ENCODE peak calls at places on chromosomes 2 and 18, in eight cellular contexts. One of them, this sample, is unnamed.
A peak's percentile ranks its signal among the peaks of the same experiment; 100 is the strongest.

GRCh38 chr2:100537918-100538317 is 24.9 kb upstream of the PDCL3 start:
- DNase-seq in HCT116: no peak
- DNase-seq in choroid plexus epithelial cell: no peak
- DNase-seq in CD4-positive, CD25-positive, alpha-beta regulatory T cell: no peak
- DNase-seq in epithelial cell of esophagus: no peak
- DNase-seq in HFF-Myc: no peak
- DNase-seq in neuronal stem cell: no peak
- DNase-seq in GM23338: peak; percentile 62
- DNase-seq in this sample: no peak

GRCh38 chr2:1518891-1519530 is 105.7 kb downstream of the TPO start:
- DNase-seq in HCT116: no peak
- DNase-seq in choroid plexus epithelial cell: peak; percentile 67
- DNase-seq in CD4-positive, CD25-positive, alpha-beta regulatory T cell: no peak
- DNase-seq in epithelial cell of esophagus: no peak
- DNase-seq in HFF-Myc: no peak
- DNase-seq in neuronal stem cell: no peak
- DNase-seq in GM23338: no peak
- DNase-seq in this sample: peak; percentile 9

GRCh38 chr2:196329959-196330358 is 158.6 kb upstream of the STK17B start:
- DNase-seq in HCT116: no peak
- DNase-seq in choroid plexus epithelial cell: no peak
- DNase-seq in CD4-positive, CD25-positive, alpha-beta regulatory T cell: no peak
- DNase-seq in epithelial cell of esophagus: no peak
- DNase-seq in HFF-Myc: no peak
- DNase-seq in neuronal stem cell: no peak
- DNase-seq in GM23338: no peak
- DNase-seq in this sample: no peak

GRCh38 chr18:63518178-63519012 is 23.8 kb upstream of the SERPINB12 start:
- DNase-seq in HCT116: peak; percentile 78
- DNase-seq in choroid plexus epithelial cell: peak; percentile 84
- DNase-seq in CD4-positive, CD25-positive, alpha-beta regulatory T cell: peak; percentile 72
- DNase-seq in epithelial cell of esophagus: peak; percentile 80
- DNase-seq in HFF-Myc: peak; percentile 56
- DNase-seq in neuronal stem cell: peak; percentile 84
- DNase-seq in GM23338: peak; percentile 95
- DNase-seq in this sample: peak; percentile 76

GRCh38 chr18:10353791-10354190 is 100.6 kb upstream of the APCDD1 start:
- DNase-seq in HCT116: no peak
- DNase-seq in choroid plexus epithelial cell: peak; percentile 65
- DNase-seq in CD4-positive, CD25-positive, alpha-beta regulatory T cell: no peak
- DNase-seq in epithelial cell of esophagus: peak; percentile 74
- DNase-seq in HFF-Myc: peak; percentile 83
- DNase-seq in neuronal stem cell: no peak
- DNase-seq in GM23338: no peak
- DNase-seq in this sample: peak; percentile 72

GRCh38 chr2:60804473-60804872 is 48.4 kb downstream of the PAPOLG start:
- DNase-seq in HCT116: no peak
- DNase-seq in choroid plexus epithelial cell: no peak
- DNase-seq in CD4-positive, CD25-positive, alpha-beta regulatory T cell: no peak
- DNase-seq in epithelial cell of esophagus: no peak
- DNase-seq in HFF-Myc: no peak
- DNase-seq in neuronal stem cell: no peak
- DNase-seq in GM23338: no peak
- DNase-seq in this sample: no peak

GRCh38 chr2:191533693-191534175 is 144.2 kb upstream of the NABP1 start:
- DNase-seq in HCT116: no peak
- DNase-seq in choroid plexus epithelial cell: peak; percentile 28
- DNase-seq in CD4-positive, CD25-positive, alpha-beta regulatory T cell: no peak
- DNase-seq in epithelial cell of esophagus: peak; percentile 31
- DNase-seq in HFF-Myc: no peak
- DNase-seq in neuronal stem cell: no peak
- DNase-seq in GM23338: no peak
- DNase-seq in this sample: no peak

GRCh38 chr2:162967137-162967536 is 128.6 kb upstream of the KCNH7 start:
- DNase-seq in HCT116: no peak
- DNase-seq in choroid plexus epithelial cell: no peak
- DNase-seq in CD4-positive, CD25-positive, alpha-beta regulatory T cell: no peak
- DNase-seq in epithelial cell of esophagus: peak; percentile 1
- DNase-seq in HFF-Myc: no peak
- DNase-seq in neuronal stem cell: no peak
- DNase-seq in GM23338: no peak
- DNase-seq in this sample: no peak

GRCh38 chr2:890791-891190 is 59.9 kb upstream of the SNTG2 start:
- DNase-seq in HCT116: no peak
- DNase-seq in choroid plexus epithelial cell: no peak
- DNase-seq in CD4-positive, CD25-positive, alpha-beta regulatory T cell: no peak
- DNase-seq in epithelial cell of esophagus: no peak
- DNase-seq in HFF-Myc: peak; percentile 12
- DNase-seq in neuronal stem cell: no peak
- DNase-seq in GM23338: no peak
- DNase-seq in this sample: no peak

GRCh38 chr2:65483763-65484162 is 51.4 kb upstream of the SPRED2 start:
- DNase-seq in HCT116: no peak
- DNase-seq in choroid plexus epithelial cell: no peak
- DNase-seq in CD4-positive, CD25-positive, alpha-beta regulatory T cell: no peak
- DNase-seq in epithelial cell of esophagus: no peak
- DNase-seq in HFF-Myc: no peak
- DNase-seq in neuronal stem cell: no peak
- DNase-seq in GM23338: no peak
- DNase-seq in this sample: no peak

GRCh38 chr18:62518460-62519375 is 4.1 kb upstream of the ZCCHC2 start:
- DNase-seq in HCT116: no peak
- DNase-seq in choroid plexus epithelial cell: no peak
- DNase-seq in CD4-positive, CD25-positive, alpha-beta regulatory T cell: no peak
- DNase-seq in epithelial cell of esophagus: no peak
- DNase-seq in HFF-Myc: no peak
- DNase-seq in neuronal stem cell: no peak
- DNase-seq in GM23338: no peak
- DNase-seq in this sample: peak; percentile 36

DNA sequence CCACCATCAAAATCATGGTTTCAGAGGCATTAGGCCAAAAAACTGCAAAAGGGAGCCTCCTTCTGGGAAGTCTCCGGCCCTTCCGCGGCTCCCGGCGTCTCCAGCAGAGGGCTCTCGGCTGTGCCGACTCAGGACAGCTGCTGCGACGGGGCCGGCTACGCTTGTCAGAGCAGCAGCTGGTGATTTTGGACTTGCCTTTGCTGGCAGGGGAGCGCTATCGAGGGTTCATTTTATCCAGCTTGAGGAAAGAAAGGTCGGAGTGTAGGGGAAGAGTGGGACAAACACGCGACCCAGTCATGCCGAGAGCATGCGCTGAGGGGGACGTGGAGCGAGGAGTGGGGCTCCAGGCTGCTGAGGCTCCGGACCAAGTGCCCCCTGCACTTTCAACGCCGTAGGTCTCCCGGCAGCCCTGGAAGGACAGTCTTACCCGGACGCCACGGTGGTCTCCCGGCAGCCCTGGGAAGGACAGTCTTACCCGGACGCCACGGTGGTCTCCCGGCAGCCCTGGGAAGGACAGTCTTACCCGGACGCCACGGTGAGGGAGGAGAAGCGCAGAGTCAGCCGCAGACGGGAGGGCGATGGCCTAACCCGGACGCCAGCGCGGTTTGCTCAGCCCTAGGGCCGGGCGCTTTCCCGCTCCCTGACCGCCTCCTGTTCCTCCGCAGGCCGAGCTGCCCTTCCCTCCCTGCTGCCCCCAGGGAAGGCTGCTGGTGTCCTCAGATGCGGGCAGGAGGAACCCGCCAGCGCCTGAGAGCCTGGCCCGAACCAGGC is 21.7 kb downstream of the DDX18 start:
- DNase-seq in HCT116: no peak
- DNase-seq in choroid plexus epithelial cell: peak; percentile 89
- DNase-seq in CD4-positive, CD25-positive, alpha-beta regulatory T cell: peak; percentile 59
- DNase-seq in epithelial cell of esophagus: peak; percentile 76
- DNase-seq in HFF-Myc: peak; percentile 36
- DNase-seq in neuronal stem cell: peak; percentile 58
- DNase-seq in GM23338: peak; percentile 93
- DNase-seq in this sample: peak; percentile 82
- H3K4me3 ChIP-seq in HCT116: no peak overlapping the region
- H3K4me3 ChIP-seq in choroid plexus epithelial cell: peak overlapping the region; percentile 60
- H3K4me3 ChIP-seq in CD4-positive, CD25-positive, alpha-beta regulatory T cell: no peak overlapping the region
- H3K4me3 ChIP-seq in epithelial cell of esophagus: peak overlapping the region; percentile 35
- H3K4me3 ChIP-seq in HFF-Myc: peak overlapping the region; percentile 31
- H3K4me3 ChIP-seq in neuronal stem cell: peak overlapping the region; percentile 68
- H3K4me3 ChIP-seq in GM23338: peak overlapping the region; percentile 64
- H3K4me3 ChIP-seq in this sample: peak overlapping the region; percentile 42

GRCh38 chr18:55420977-55421611 is 166.9 kb downstream of the TCF4 start:
- DNase-seq in HCT116: no peak
- DNase-seq in choroid plexus epithelial cell: no peak
- DNase-seq in CD4-positive, CD25-positive, alpha-beta regulatory T cell: no peak
- DNase-seq in epithelial cell of esophagus: no peak
- DNase-seq in HFF-Myc: no peak
- DNase-seq in neuronal stem cell: no peak
- DNase-seq in GM23338: no peak
- DNase-seq in this sample: no peak
- H3K4me3 ChIP-seq in HCT116: no peak overlapping the region
- H3K4me3 ChIP-seq in choroid plexus epithelial cell: no peak overlapping the region
- H3K4me3 ChIP-seq in CD4-positive, CD25-positive, alpha-beta regulatory T cell: no peak overlapping the region
- H3K4me3 ChIP-seq in epithelial cell of esophagus: peak overlapping the region; percentile 62
- H3K4me3 ChIP-seq in HFF-Myc: peak overlapping the region; percentile 42
- H3K4me3 ChIP-seq in neuronal stem cell: no peak overlapping the region
- H3K4me3 ChIP-seq in GM23338: peak overlapping the region; percentile 17
- H3K4me3 ChIP-seq in this sample: no peak overlapping the region

GRCh38 chr2:235086481-235087184 is 134.8 kb downstream of the SH3BP4 start:
- DNase-seq in HCT116: no peak
- DNase-seq in choroid plexus epithelial cell: no peak
- DNase-seq in CD4-positive, CD25-positive, alpha-beta regulatory T cell: no peak
- DNase-seq in epithelial cell of esophagus: no peak
- DNase-seq in HFF-Myc: no peak
- DNase-seq in neuronal stem cell: no peak
- DNase-seq in GM23338: no peak
- DNase-seq in this sample: no peak

GRCh38 chr2:235091421-235091820 is 139.6 kb downstream of the SH3BP4 start:
- DNase-seq in HCT116: no peak
- DNase-seq in choroid plexus epithelial cell: no peak
- DNase-seq in CD4-positive, CD25-positive, alpha-beta regulatory T cell: no peak
- DNase-seq in epithelial cell of esophagus: no peak
- DNase-seq in HFF-Myc: no peak
- DNase-seq in neuronal stem cell: no peak
- DNase-seq in GM23338: no peak
- DNase-seq in this sample: no peak

GRCh38 chr2:235085476-235085875 is 133.7 kb downstream of the SH3BP4 start:
- DNase-seq in HCT116: no peak
- DNase-seq in choroid plexus epithelial cell: peak; percentile 44
- DNase-seq in CD4-positive, CD25-positive, alpha-beta regulatory T cell: no peak
- DNase-seq in epithelial cell of esophagus: peak; percentile 14
- DNase-seq in HFF-Myc: no peak
- DNase-seq in neuronal stem cell: no peak
- DNase-seq in GM23338: no peak
- DNase-seq in this sample: no peak

GRCh38 chr2:235088608-235089020 is 136.8 kb downstream of the SH3BP4 start:
- DNase-seq in HCT116: no peak
- DNase-seq in choroid plexus epithelial cell: peak; percentile 56
- DNase-seq in CD4-positive, CD25-positive, alpha-beta regulatory T cell: no peak
- DNase-seq in epithelial cell of esophagus: no peak
- DNase-seq in HFF-Myc: no peak
- DNase-seq in neuronal stem cell: peak; percentile 29
- DNase-seq in GM23338: no peak
- DNase-seq in this sample: no peak

GRCh38 chr2:235087812-235088607 is 136.2 kb downstream of the SH3BP4 start:
- DNase-seq in HCT116: no peak
- DNase-seq in choroid plexus epithelial cell: peak; percentile 58
- DNase-seq in CD4-positive, CD25-positive, alpha-beta regulatory T cell: no peak
- DNase-seq in epithelial cell of esophagus: no peak
- DNase-seq in HFF-Myc: no peak
- DNase-seq in neuronal stem cell: peak; percentile 27
- DNase-seq in GM23338: no peak
- DNase-seq in this sample: no peak
- H3K4me3 ChIP-seq in HCT116: no peak overlapping the region
- H3K4me3 ChIP-seq in choroid plexus epithelial cell: peak overlapping the region; percentile 35
- H3K4me3 ChIP-seq in CD4-positive, CD25-positive, alpha-beta regulatory T cell: no peak overlapping the region
- H3K4me3 ChIP-seq in epithelial cell of esophagus: no peak overlapping the region
- H3K4me3 ChIP-seq in HFF-Myc: no peak overlapping the region
- H3K4me3 ChIP-seq in neuronal stem cell: peak overlapping the region; percentile 29
- H3K4me3 ChIP-seq in GM23338: no peak overlapping the region
- H3K4me3 ChIP-seq in this sample: no peak overlapping the region

GRCh38 chr18:38963943-38964660 is 1398.5 kb upstream of the CELF4 start:
- DNase-seq in HCT116: no peak
- DNase-seq in choroid plexus epithelial cell: no peak
- DNase-seq in CD4-positive, CD25-positive, alpha-beta regulatory T cell: no peak
- DNase-seq in epithelial cell of esophagus: no peak
- DNase-seq in HFF-Myc: no peak
- DNase-seq in neuronal stem cell: no peak
- DNase-seq in GM23338: no peak
- DNase-seq in this sample: no peak
- H3K4me3 ChIP-seq in HCT116: no peak overlapping the region
- H3K4me3 ChIP-seq in choroid plexus epithelial cell: no peak overlapping the region
- H3K4me3 ChIP-seq in CD4-positive, CD25-positive, alpha-beta regulatory T cell: no peak overlapping the region
- H3K4me3 ChIP-seq in epithelial cell of esophagus: no peak overlapping the region
- H3K4me3 ChIP-seq in HFF-Myc: no peak overlapping the region
- H3K4me3 ChIP-seq in neuronal stem cell: no peak overlapping the region
- H3K4me3 ChIP-seq in GM23338: no peak overlapping the region
- H3K4me3 ChIP-seq in this sample: no peak overlapping the region